ENCODE peak calls at places on chromosomes 5 and 9, in four cellular contexts. X is astrocyte of the cerebellum, O is GM12865, J is HFFc6. H is an unnamed sample.

GRCh38 chr5:26432393-26432792 is 606.0 kb downstream of the CDH9 start:
- DNase-seq in X (no peak), O (no peak), J (no peak), H (no peak)

GRCh38 chr5:95621839-95622629 is 2.1 kb downstream of the GPR150 start:
- DNase-seq in X (no peak), O (peak), J (no peak), H (no peak)

GRCh38 chr5:158020555-158021418 is 161.8 kb upstream of the CLINT1 start:
- DNase-seq in X (no peak), J (no peak), O (no peak), H (no peak)

GRCh38 chr9:134396825-134397224 is 70.6 kb downstream of the RXRA start:
- DNase-seq in X (no peak), O (peak), J (no peak), H (no peak)

GRCh38 chr5:143946821-143947220 is 134.9 kb downstream of the HMHB1 start:
- DNase-seq in X (no peak), J (peak), O (no peak), H (no peak)

GRCh38 chr9:87547665-87548064 is 50.0 kb downstream of the DAPK1 start:
- DNase-seq in J (no peak), X (no peak), O (no peak), H (peak)

GRCh38 chr9:122206118-122207046 is 22.4 kb downstream of the LHX6 start:
- DNase-seq in O (no peak), X (peak), J (peak), H (no peak)

GRCh38 chr9:35745569-35745968 is 3.5 kb downstream of the GBA2 start:
- DNase-seq in O (no peak), J (no peak), X (no peak), H (no peak)

GRCh38 chr9:70668751-70669150 is 254.3 kb upstream of the KLF9 start:
- DNase-seq in J (peak), O (no peak), X (peak), H (peak)

GRCh38 chr5:74206571-74207550 is 433.7 kb downstream of the ENC1 start:
- DNase-seq in J (peak), O (no peak), X (peak), H (peak)

GRCh38 chr5:161857358-161857757 is 9.4 kb downstream of the GABRA1 start:
- DNase-seq in O (no peak), J (no peak), X (no peak), H (no peak)

GRCh38 chr5:78647411-78647818 is 1.2 kb downstream of the LHFPL2 start:
- DNase-seq in J (peak), X (no peak), O (peak), H (no peak)

GRCh38 chr9:35660966-35661413 is 2.9 kb downstream of the CCDC107 start:
- DNase-seq in O (no peak), J (no peak), X (no peak), H (no peak)

GRCh38 chr5:128199104-128199503 is 115.5 kb downstream of the SLC12A2 start:
- DNase-seq in J (no peak), X (peak), O (no peak), H (no peak)

GRCh38 chr5:98735806-98736507 is 37.5 kb upstream of the RGMB start:
- DNase-seq in X (no peak), O (no peak), J (no peak), H (no peak)

DNA sequence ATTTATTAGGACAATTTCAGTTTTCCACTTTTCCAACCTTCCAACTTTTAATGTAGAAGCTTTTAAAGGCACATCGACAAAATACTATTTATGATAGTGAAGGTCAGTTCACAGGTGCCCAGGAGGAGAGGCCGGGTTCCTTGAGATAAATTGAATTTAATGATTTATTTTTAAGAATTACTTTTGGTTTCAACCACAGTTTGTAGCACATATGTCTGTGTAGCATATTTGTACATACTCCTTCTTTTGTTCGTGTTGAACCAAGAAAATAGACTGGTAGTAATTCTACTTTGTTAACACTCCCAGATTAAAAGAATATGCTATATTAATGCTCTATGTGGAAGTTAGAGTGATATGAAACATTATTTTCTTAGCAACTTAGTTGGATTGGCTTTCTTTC is 46.7 kb downstream of the NTRK2 start:
- DNase-seq in O (no peak), J (no peak), X (no peak), H (no peak)
- TF ChIP-seq CTCF in O (no peak), J (no peak), X (no peak), H (no peak)

GRCh38 chr5:24646915-24647314 is 2.1 kb upstream of the CDH10 start:
- DNase-seq in J (no peak), X (no peak), O (no peak), H (no peak)

GRCh38 chr5:24643255-24643654 is 1.5 kb downstream of the CDH10 start:
- DNase-seq in J (no peak), X (no peak), O (no peak), H (no peak)

GRCh38 chr5:24644757-24645156 is at the start of gene CDH10:
- DNase-seq in J (no peak), O (no peak), X (peak), H (peak)

GRCh38 chr5:24643880-24644279 is 898 bp downstream of the CDH10 start:
- DNase-seq in X (no peak), J (no peak), O (no peak), H (no peak)

DNA sequence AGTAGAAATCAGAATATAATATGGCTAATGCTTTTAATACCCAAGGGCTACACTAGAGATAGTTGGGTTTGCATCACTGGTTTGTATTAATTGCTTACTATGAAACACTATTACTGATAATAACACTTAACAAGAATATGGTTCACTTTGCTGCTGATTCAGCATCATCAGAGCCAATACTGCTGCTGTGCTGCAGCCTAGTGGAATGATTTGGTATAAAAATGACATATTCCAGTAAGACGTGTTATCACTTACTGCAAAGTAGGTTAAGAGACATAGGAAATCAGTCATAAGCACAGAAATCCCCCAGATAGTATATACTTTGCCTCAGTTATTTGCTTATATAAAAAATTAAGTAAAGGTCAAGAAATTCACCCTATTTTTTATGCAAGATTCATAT is 2.8 kb downstream of the CDH10 start:
- DNase-seq in O (peak), J (peak), X (peak), H (peak)
- TF ChIP-seq CTCF in O (peak), J (peak), X (peak), H (peak)

GRCh38 chr5:80487829-80488708 is at the start of gene FAM151B:
- DNase-seq in X (peak), J (peak), O (peak), H (peak)
- TF ChIP-seq CTCF in X (peak), J (peak), O (no peak), H (peak)

GRCh38 chr5:42819745-42820144 is 8.1 kb upstream of the SELENOP start:
- DNase-seq in X (no peak), J (no peak), O (no peak), H (no peak)
- TF ChIP-seq CTCF in X (no peak), J (no peak), O (no peak), H (no peak)

GRCh38 chr5:111163000-111163399 is 61.2 kb upstream of the CAMK4 start:
- DNase-seq in J (no peak), O (no peak), X (no peak), H (no peak)

GRCh38 chr5:111158105-111158744 is 66.0 kb upstream of the CAMK4 start:
- DNase-seq in O (peak), X (peak), J (peak), H (peak)

GRCh38 chr5:111165058-111165457 is 59.1 kb upstream of the CAMK4 start:
- DNase-seq in J (no peak), X (no peak), O (no peak), H (no peak)

DNA sequence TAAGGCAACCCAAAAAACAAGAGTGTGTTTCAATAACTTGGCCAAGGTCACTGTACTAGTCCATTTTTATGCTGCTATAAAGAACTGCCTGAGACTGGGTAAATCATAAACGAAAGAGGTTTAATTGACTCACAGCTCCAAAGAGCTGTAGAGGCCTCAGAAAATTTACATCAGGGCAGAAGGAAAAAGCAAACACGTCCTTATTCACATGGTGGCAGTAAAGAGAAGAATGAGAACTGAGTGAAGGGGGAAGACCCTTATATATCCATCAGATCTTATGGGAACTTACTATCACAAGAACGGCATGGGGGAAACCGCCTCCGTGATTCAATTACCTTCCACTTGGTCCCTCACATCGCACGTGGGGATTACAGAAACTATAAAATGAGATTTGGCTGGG is 64.3 kb upstream of the CAMK4 start:
- DNase-seq in J (no peak), X (no peak), O (peak), H (no peak)
- TF ChIP-seq CTCF in J (no peak), X (peak), O (no peak), H (peak)

DNA sequence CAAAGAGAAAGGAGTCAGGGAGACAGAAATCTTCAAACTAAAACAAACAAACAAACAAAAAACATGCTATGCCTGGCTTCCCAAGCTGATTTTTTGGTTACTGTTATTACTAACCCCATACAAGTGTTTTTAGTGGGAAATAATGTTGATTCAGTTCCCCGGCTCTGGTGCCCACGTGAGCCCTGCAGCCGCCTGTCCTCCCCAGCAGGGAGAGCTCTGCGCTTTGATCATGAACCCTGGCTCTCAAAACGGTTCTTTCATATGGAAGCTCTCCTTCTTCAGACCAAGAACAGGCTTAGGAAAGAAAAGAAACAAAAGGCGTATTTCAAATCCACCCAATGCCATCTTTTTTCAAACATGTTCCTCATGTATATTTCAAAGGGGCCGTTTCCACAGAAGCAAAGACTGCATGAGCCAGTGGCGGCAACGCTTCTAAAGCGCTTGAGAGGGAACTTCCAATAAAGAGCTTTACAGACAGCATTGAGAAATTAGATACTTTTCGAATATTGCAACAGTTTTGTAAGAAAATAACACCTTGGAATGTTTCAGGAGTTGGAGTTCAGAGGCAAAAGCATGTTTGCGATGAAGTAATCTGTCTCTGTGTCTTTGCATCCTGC is 74.8 kb downstream of the ICE1 start:
- DNase-seq in O (peak), J (peak), X (peak), H (peak)
- TF ChIP-seq CTCF in O (peak), J (peak), X (peak), H (peak)

GRCh38 chr5:52800394-52801213 is 12.9 kb downstream of the ITGA1 start:
- DNase-seq in X (no peak), O (peak), J (peak), H (peak)
- TF ChIP-seq CTCF in X (peak), O (no peak), J (no peak), H (no peak)

GRCh38 chr5:118778951-118779350 is 209.4 kb downstream of the DTWD2 start:
- DNase-seq in J (no peak), O (no peak), X (no peak), H (no peak)

GRCh38 chr5:118777468-118777746 is 210.9 kb downstream of the DTWD2 start:
- DNase-seq in X (no peak), J (no peak), O (no peak), H (no peak)

GRCh38 chr5:118775790-118776499 is 212.4 kb downstream of the DTWD2 start:
- DNase-seq in O (peak), X (no peak), J (no peak), H (no peak)
- TF ChIP-seq CTCF in O (no peak), X (no peak), J (no peak), H (no peak)